ENCODE peak calls at places on chromosomes 1 and 21, in four cellular contexts. Q, L, Y and P are unnamed samples.

GRCh38 chr1:159090566-159091546 is 14.3 kb upstream of the AIM2 start:
- DNase-seq in Q (no peak), L (no peak), Y (no peak), P (no peak)

GRCh38 chr1:51956528-51957509 is 33.7 kb downstream of the RAB3B start:
- DNase-seq in Q (no peak), L (no peak), Y (no peak), P (no peak)

GRCh38 chr21:39175154-39175553 is 8.1 kb downstream of the PSMG1 start:
- DNase-seq in Q (no peak), L (no peak), Y (no peak), P (no peak)

GRCh38 chr1:59903136-59903754 is 23.3 kb downstream of the CYP2J2 start:
- DNase-seq in Q (no peak), L (no peak), Y (peak), P (peak)

GRCh38 chr1:171188388-171189266 is 3.5 kb downstream of the FMO2 start:
- DNase-seq in Q (peak), L (peak), Y (peak), P (peak)

GRCh38 chr1:171801395-171801990 is 20.0 kb downstream of the METTL13 start:
- DNase-seq in Q (peak), L (no peak), Y (peak), P (peak)

GRCh38 chr1:166379447-166379846 is 212.6 kb upstream of the FAM78B start:
- DNase-seq in Q (no peak), L (no peak), Y (no peak), P (no peak)

GRCh38 chr1:5637171-5637570 is 355.1 kb downstream of the NPHP4 start:
- DNase-seq in Q (no peak), L (no peak), Y (no peak), P (no peak)

GRCh38 chr1:205374205-205375078 is 17.7 kb upstream of the KLHDC8A start:
- DNase-seq in Q (no peak), L (no peak), Y (no peak), P (no peak)

GRCh38 chr1:62841587-62842169 is 57.7 kb downstream of the ATG4C start:
- DNase-seq in Q (peak), L (peak), Y (peak), P (peak)

GRCh38 chr1:205998457-205999241 is 4.5 kb downstream of the RAB7B start:
- DNase-seq in Q (no peak), L (no peak), Y (no peak), P (no peak)

GRCh38 chr1:218660678-218661053 is 315.5 kb downstream of the TGFB2 start:
- DNase-seq in Q (no peak), L (no peak), Y (no peak), P (no peak)
- TF ChIP-seq FOXK2 in Q (no peak), L (no peak), Y (no peak), P (no peak)

GRCh38 chr1:70807088-70807664 is 240.4 kb downstream of the PTGER3 start:
- DNase-seq in Q (no peak), L (no peak), Y (no peak), P (no peak)

DNA sequence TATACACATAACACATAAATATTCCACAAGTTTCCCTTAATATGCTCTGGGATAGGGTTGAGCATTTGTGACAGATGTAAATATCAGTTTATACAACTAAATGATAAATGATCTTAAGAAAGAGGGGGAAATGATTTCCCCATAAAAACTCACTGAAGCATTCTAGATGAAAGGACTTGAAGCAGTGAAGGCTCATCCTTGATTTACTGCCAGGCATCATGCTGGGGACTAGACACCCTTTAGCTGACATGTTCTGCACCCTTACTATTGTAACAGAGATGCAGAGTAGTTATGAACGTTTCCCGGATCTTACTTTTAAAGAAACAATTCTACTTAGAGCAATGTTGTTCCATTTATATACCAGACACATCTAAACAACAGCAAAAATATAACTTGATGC is 235.8 kb downstream of the PTGER3 start:
- DNase-seq in Q (no peak), L (no peak), Y (no peak), P (no peak)
- TF ChIP-seq TARDBP in Q (no peak), L (no peak), Y (no peak), P (no peak)

GRCh38 chr1:61597601-61598000 is 127.3 kb downstream of the TM2D1 start:
- DNase-seq in Q (no peak), L (no peak), Y (no peak), P (no peak)
- TF ChIP-seq BHLHE40 in Q (no peak), L (no peak), Y (no peak), P (no peak)

GRCh38 chr21:28152729-28153128 is 839.9 kb downstream of the LTN1 start:
- DNase-seq in Q (no peak), L (no peak), Y (no peak), P (no peak)

GRCh38 chr21:28148400-28149064 is 844.1 kb downstream of the LTN1 start:
- DNase-seq in Q (no peak), L (no peak), Y (no peak), P (no peak)

GRCh38 chr21:28154121-28154520 is 838.6 kb downstream of the LTN1 start:
- DNase-seq in Q (no peak), L (no peak), Y (no peak), P (no peak)

GRCh38 chr21:28150021-28150420 is 842.7 kb downstream of the LTN1 start:
- DNase-seq in Q (no peak), L (no peak), Y (no peak), P (no peak)

GRCh38 chr21:28150778-28151177 is 841.9 kb downstream of the LTN1 start:
- DNase-seq in Q (no peak), L (no peak), Y (no peak), P (no peak)
- TF ChIP-seq FOXK2 in Q (no peak), L (no peak), Y (no peak), P (no peak)

GRCh38 chr1:19113362-19114092 is 96.5 kb downstream of the UBR4 start:
- DNase-seq in Q (peak), L (no peak), Y (peak), P (peak)
- TF ChIP-seq TARDBP in Q (no peak), L (no peak), Y (no peak), P (no peak)

GRCh38 chr1:115717541-115717940 is 51.0 kb downstream of the CASQ2 start:
- DNase-seq in Q (peak), L (no peak), Y (peak), P (peak)
- TF ChIP-seq BHLHE40 in Q (no peak), L (no peak), Y (no peak), P (no peak)

GRCh38 chr1:201363455-201363854 is 14.0 kb downstream of the TNNT2 start:
- DNase-seq in Q (no peak), L (no peak), Y (no peak), P (no peak)
- TF ChIP-seq FOXK2 in Q (no peak), L (no peak), Y (no peak), P (no peak)

GRCh38 chr1:111444031-111444430 is 5.0 kb downstream of the WDR77 start:
- DNase-seq in Q (no peak), L (no peak), Y (no peak), P (no peak)

GRCh38 chr1:111436726-111437125 is 9.2 kb upstream of the OVGP1 start:
- DNase-seq in Q (no peak), L (no peak), Y (no peak), P (no peak)

GRCh38 chr1:111442457-111442856 is 6.6 kb downstream of the WDR77 start:
- DNase-seq in Q (no peak), L (no peak), Y (no peak), P (no peak)

GRCh38 chr1:111439461-111440351 is 9.3 kb downstream of the WDR77 start:
- DNase-seq in Q (peak), L (no peak), Y (no peak), P (no peak)

DNA sequence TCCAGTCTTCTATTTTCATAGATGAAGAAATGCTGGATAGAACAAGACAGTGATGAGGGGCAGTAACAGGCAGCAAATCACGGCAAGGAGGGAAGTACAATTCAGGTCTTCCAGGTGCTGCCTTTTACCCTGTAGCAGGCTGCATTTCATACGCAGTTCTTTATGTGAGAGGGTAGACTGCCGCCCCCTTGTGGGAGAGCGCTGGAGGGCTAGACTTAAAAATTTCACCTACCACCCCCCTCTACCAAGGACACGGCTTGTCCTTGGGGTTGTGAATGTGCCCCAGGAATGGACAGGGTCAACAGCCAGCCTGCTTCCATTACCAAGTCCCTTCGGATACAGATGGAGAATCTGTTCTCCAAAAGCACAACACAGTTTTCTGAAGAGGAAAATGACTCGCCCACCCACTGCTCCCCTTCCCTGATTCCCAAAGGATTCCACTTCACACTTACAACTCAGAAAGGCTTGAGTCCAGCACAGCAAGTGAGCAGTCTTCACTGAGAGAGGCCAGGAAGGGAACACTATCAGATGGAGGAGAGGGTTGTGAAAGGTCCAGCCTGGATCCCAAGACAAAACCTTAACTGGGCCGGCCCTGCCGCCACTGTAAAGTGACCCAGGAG is 7.4 kb downstream of the WDR77 start:
- DNase-seq in Q (peak), L (no peak), Y (peak), P (peak)
- TF ChIP-seq TARDBP in Q (no peak), L (no peak), Y (no peak), P (no peak)